ENCODE peak calls at places on chromosome 4, in four cellular contexts. H is kidney epithelial cell, A is PC-9, E is gastrocnemius medialis. I is an unnamed sample. For H3K36me3, the result is how much of the 10 kb centered on the place peaks cover.

GRCh38 chr4:14700544-14700943 is 301.7 kb upstream of the CPEB2 start:
- DNase-seq in A (no peak), H (no peak), E (no peak), I (no peak)

GRCh38 chr4:123452585-123452984 is 56.0 kb downstream of the SPRY1 start:
- DNase-seq in E (peak), H (peak), A (peak), I (peak)

GRCh38 chr4:30616943-30617646 is 103.1 kb upstream of the PCDH7 start:
- DNase-seq in H (no peak), E (no peak), A (no peak), I (no peak)

GRCh38 chr4:83124079-83124780 is 9.7 kb upstream of the PLAC8 start:
- DNase-seq in E (no peak), A (no peak), H (no peak), I (no peak)

GRCh38 chr4:59094505-59094904 is 1984.3 kb upstream of the IGFBP7 start:
- DNase-seq in A (no peak), H (no peak), E (no peak), I (no peak)

GRCh38 chr4:19319607-19320006 is 932.1 kb upstream of the SLIT2 start:
- DNase-seq in H (no peak), E (no peak), A (no peak), I (no peak)

GRCh38 chr4:44965446-44966095 is 239.2 kb upstream of the GNPDA2 start:
- DNase-seq in H (no peak), A (no peak), E (no peak), I (no peak)

GRCh38 chr4:109729155-109729562 is 711 bp downstream of the PLA2G12A start:
- DNase-seq in A (no peak), H (no peak), E (no peak), I (no peak)

GRCh38 chr4:97942137-97942536 is 201.1 kb downstream of the STPG2 start:
- DNase-seq in H (peak), A (no peak), E (no peak), I (no peak)

GRCh38 chr4:65538571-65538970 is 131.7 kb downstream of the EPHA5 start:
- DNase-seq in E (no peak), A (no peak), H (no peak), I (no peak)

GRCh38 chr4:41160010-41160789 is 54.1 kb downstream of the APBB2 start:
- DNase-seq in H (peak), A (peak), E (no peak), I (no peak)

GRCh38 chr4:76199664-76200211 is 13.9 kb downstream of the SCARB2 start:
- DNase-seq in H (no peak), A (no peak), E (peak), I (no peak)

GRCh38 chr4:170259631-170260153 is 169.9 kb upstream of the AADAT start:
- DNase-seq in A (peak), E (no peak), H (peak), I (peak)

GRCh38 chr4:87035881-87036509 is 101.2 kb downstream of the AFF1 start:
- DNase-seq in H (no peak), A (no peak), E (peak), I (no peak)

GRCh38 chr4:65918872-65919271 is 248.6 kb upstream of the EPHA5 start:
- DNase-seq in E (no peak), A (no peak), H (no peak), I (no peak)

GRCh38 chr4:12679217-12679616 is 804.9 kb downstream of the RAB28 start:
- DNase-seq in A (no peak), E (no peak), H (no peak), I (no peak)

GRCh38 chr4:186934841-186935443 is 211.3 kb upstream of the FAT1 start:
- DNase-seq in H (no peak), A (no peak), E (no peak), I (no peak)

GRCh38 chr4:125091031-125091540 is 223.7 kb upstream of the FAT4 start:
- DNase-seq in H (no peak), E (no peak), A (no peak), I (no peak)

GRCh38 chr4:177595413-177595812 is 153.2 kb upstream of the AGA start:
- DNase-seq in A (no peak), H (no peak), E (no peak), I (no peak)

GRCh38 chr4:212438-213174 is 88.3 kb downstream of the ZNF718 start:
- DNase-seq in H (peak), A (no peak), E (peak), I (peak)
- H3K4me3 ChIP-seq in H (peak), A (no peak), E (peak), I (peak)

GRCh38 chr4:107035711-107036601 is at the start of gene DKK2:
- DNase-seq in A (no peak), H (no peak), E (peak), I (peak)
- H3K36me3 ChIP-seq in A (under half), H (under half), E (under half), I (under half)

GRCh38 chr4:118034061-118034785 is at the start of gene NDST3:
- DNase-seq in H (peak), E (no peak), A (peak), I (no peak)
- H3K4me3 ChIP-seq in H (peak), E (peak), A (peak), I (peak)

DNA sequence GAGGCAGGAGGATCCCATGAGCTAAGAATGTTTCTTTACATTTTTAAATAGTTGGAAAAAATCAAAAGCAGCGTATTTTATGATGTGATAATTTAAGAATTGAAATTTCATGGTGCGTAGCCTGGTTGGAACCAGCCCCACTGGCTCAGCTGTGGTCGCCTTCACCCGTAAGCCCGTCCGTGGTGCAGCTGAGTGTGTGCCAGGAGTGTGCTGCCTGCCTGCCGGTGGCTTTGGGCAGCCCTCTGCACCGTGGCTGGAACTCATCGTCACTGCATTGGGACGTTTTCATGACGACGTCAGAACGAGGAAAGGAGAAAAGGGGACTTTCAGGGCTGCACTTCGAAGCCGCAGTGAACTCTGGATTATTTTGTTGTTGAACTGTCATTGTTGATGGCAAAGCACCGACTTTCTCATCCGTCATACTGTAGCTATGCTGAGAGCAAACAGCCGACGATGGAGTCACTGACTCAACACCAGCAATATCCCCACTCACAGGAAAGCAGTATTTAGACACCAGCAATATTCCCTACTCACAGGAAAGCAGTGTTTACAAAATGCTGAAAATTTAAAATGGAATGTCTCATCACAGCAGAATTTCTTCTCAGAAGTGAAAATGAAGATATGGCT is 35.1 kb downstream of the PCGF3 start:
- DNase-seq in A (no peak), H (no peak), E (no peak), I (no peak)
- H3K36me3 ChIP-seq in A (under half), H (under half), E (under half), I (under half)

DNA sequence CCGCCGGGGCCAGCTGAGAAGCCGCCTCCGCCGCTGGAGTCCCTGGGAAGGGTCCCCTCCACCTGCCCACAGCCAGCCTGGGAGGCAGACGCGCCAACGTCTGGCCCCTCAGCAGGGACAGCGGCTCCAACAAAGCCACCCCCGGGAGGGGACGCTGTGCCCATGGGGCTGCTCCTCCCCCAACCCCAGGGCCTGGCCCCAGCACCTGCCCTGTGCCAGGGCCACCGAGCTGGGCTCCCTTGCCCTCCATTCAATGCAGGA is 6.1 kb upstream of the HMX1 start:
- DNase-seq in A (no peak), E (no peak), H (no peak), I (no peak)
- H3K4me3 ChIP-seq in A (no peak), E (no peak), H (no peak), I (no peak)

GRCh38 chr4:173284463-173284862 is 49.7 kb downstream of the HMGB2 start:
- DNase-seq in E (no peak), A (no peak), H (no peak), I (no peak)

GRCh38 chr4:173281420-173282333 is 52.5 kb downstream of the HMGB2 start:
- DNase-seq in E (no peak), A (no peak), H (no peak), I (no peak)

GRCh38 chr4:173275150-173275549 is 59.0 kb downstream of the HMGB2 start:
- DNase-seq in H (no peak), E (no peak), A (no peak), I (no peak)

GRCh38 chr4:173277340-173277739 is 56.8 kb downstream of the HMGB2 start:
- DNase-seq in E (no peak), H (no peak), A (no peak), I (no peak)

GRCh38 chr4:173281001-173281400 is 53.2 kb downstream of the HMGB2 start:
- DNase-seq in H (no peak), A (no peak), E (no peak), I (no peak)
- H3K36me3 ChIP-seq in H (under half), A (under half), E (under half), I (under half)